ENCODE peak calls at places on chromosomes 2 and 18, in four cellular contexts. J, L, O and M are unnamed samples.

GRCh38 chr18:79378416-79379250 is 17.1 kb upstream of the NFATC1 start:
- DNase-seq in L (peak; percentile 54), O (peak; percentile 26), J (peak; percentile 80), M (no peak)

GRCh38 chr2:121736462-121737336 is at the start of gene NIFK:
- DNase-seq in J (peak; percentile 98), O (peak; percentile 89), L (peak; percentile 98), M (peak; percentile 99)

GRCh38 chr18:48641981-48642380 is 103.2 kb downstream of the CTIF start:
- DNase-seq in L (no peak), J (no peak), O (no peak), M (no peak)

GRCh38 chr18:38256366-38256765 is 690.8 kb upstream of the CELF4 start:
- DNase-seq in L (no peak), J (no peak), O (no peak), M (no peak)

GRCh38 chr2:15989559-15989958 is 49.2 kb downstream of the MYCN start:
- DNase-seq in J (no peak), L (no peak), O (no peak), M (no peak)

GRCh38 chr2:4353668-4354067 is 650.3 kb downstream of the DCDC2C start:
- DNase-seq in L (no peak), J (no peak), O (no peak), M (no peak)

GRCh38 chr2:101844055-101844635 is 146.6 kb downstream of the MAP4K4 start:
- DNase-seq in O (no peak), J (no peak), L (no peak), M (no peak)

GRCh38 chr2:219701847-219702634 is 74.6 kb downstream of the SLC4A3 start:
- DNase-seq in O (no peak), L (no peak), J (no peak), M (no peak)

GRCh38 chr2:8142456-8142855 is 539.4 kb upstream of the ID2 start:
- DNase-seq in O (no peak), L (no peak), J (no peak), M (no peak)

GRCh38 chr18:23936371-23936958 is 78.1 kb upstream of the TTC39C start:
- DNase-seq in O (no peak), L (no peak), J (no peak), M (no peak)

GRCh38 chr2:101205521-101205998 is 47.1 kb upstream of the CNOT11 start:
- DNase-seq in L (peak; percentile 30), O (no peak), J (no peak), M (peak; percentile 66)

DNA sequence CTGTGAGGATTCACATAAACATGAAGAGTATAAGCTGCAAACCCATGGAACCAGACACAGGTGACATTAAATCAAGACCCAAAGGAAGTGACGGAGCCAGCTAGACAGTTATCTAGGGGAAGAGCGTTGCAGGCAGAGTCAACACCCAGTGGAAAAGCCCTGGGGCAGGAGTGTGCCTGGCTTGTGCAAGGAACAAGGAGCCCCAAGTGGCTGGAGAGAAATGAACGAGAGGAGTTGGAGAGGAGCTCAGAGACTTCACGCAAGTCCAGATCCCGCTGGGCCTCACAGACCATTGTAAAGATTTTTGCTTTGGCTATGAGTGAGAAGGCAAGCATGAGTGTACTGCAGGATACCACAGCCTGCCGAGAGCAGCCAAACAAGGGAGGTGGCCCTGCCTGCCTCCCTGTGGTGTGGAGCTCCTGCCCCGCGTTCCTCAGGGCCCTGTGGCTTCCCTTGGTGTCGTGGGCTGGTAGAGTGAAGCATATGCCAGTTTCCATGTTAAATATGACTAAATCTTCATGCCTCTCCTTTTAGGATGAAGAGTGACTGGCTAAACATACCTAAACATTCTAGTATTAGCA is 88.2 kb downstream of the SP3 start:
- DNase-seq in L (no peak), O (no peak), J (no peak), M (no peak)
- TF ChIP-seq SPI1 in L (no peak), O (no peak), J (no peak), M (no peak)

GRCh38 chr18:32509121-32509520 is 38.4 kb upstream of the GAREM1 start:
- DNase-seq in L (no peak), J (no peak), O (no peak), M (no peak)
- TF ChIP-seq SPI1 in L (no peak), J (no peak), O (no peak), M (no peak)

GRCh38 chr2:182366625-182367024 is 60.2 kb downstream of the PDE1A start:
- DNase-seq in L (no peak), O (no peak), J (no peak), M (no peak)

GRCh38 chr2:182368996-182369395 is 57.8 kb downstream of the PDE1A start:
- DNase-seq in J (no peak), O (no peak), L (no peak), M (no peak)

GRCh38 chr2:182368446-182368845 is 58.4 kb downstream of the PDE1A start:
- DNase-seq in L (no peak), J (no peak), O (no peak), M (no peak)

GRCh38 chr2:182365855-182366254 is 61.0 kb downstream of the PDE1A start:
- DNase-seq in L (no peak), O (no peak), J (no peak), M (no peak)

DNA sequence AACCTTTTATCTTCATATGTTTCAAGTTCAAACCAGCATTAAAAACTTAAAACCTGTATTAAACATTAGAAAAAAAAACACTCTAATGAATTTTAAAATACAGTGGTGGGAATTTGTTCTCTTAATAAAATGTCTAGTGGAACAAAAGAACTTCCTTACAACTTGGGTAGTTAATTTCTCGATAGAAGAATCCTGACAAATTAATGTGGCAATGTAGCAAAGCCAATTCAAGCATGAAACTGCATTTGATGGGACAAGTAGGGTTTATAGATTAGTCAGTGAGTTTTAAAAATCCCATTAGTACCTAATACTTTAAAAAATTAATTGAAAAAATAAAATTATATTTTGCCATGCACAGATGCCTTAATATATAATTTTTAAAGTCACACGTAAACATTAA is 59.4 kb downstream of the PDE1A start:
- DNase-seq in O (no peak), J (no peak), L (no peak), M (no peak)
- TF ChIP-seq SPI1 in O (no peak), J (no peak), L (no peak), M (no peak)

GRCh38 chr2:155364766-155365165 is 666.3 kb downstream of the KCNJ3 start:
- DNase-seq in O (no peak), J (no peak), L (no peak), M (no peak)

GRCh38 chr2:155363349-155363888 is 664.9 kb downstream of the KCNJ3 start:
- DNase-seq in O (no peak), L (peak; percentile 53), J (no peak), M (no peak)

GRCh38 chr2:155372969-155373368 is 674.5 kb downstream of the KCNJ3 start:
- DNase-seq in O (no peak), J (no peak), L (no peak), M (no peak)

DNA sequence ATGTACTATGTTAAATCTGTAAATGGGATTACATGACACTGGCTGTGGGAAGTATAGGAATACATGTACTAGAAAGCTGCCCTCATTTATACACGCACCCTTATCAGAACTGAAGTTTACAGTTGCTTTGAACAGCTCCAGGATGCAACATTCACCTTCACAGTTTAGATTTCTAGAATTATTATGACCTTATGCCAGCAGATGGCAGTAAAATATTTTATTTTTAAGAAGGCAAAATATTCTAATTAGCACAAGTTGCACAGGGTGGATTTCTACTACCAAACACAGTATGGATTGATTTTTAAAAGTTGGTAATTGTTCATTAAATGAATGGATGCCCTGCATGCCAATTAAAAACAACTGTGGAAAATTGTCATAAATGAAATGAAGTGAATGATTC is 670.4 kb downstream of the KCNJ3 start:
- DNase-seq in O (no peak), J (no peak), L (no peak), M (no peak)
- TF ChIP-seq SPI1 in O (no peak), J (no peak), L (no peak), M (no peak)

GRCh38 chr2:108927936-108928659 is 60.9 kb downstream of the EDAR start:
- DNase-seq in J (peak; percentile 44), L (peak; percentile 57), O (no peak), M (peak; percentile 33)
- TF ChIP-seq SPI1 in J (no peak), L (no peak), O (no peak), M (no peak)

DNA sequence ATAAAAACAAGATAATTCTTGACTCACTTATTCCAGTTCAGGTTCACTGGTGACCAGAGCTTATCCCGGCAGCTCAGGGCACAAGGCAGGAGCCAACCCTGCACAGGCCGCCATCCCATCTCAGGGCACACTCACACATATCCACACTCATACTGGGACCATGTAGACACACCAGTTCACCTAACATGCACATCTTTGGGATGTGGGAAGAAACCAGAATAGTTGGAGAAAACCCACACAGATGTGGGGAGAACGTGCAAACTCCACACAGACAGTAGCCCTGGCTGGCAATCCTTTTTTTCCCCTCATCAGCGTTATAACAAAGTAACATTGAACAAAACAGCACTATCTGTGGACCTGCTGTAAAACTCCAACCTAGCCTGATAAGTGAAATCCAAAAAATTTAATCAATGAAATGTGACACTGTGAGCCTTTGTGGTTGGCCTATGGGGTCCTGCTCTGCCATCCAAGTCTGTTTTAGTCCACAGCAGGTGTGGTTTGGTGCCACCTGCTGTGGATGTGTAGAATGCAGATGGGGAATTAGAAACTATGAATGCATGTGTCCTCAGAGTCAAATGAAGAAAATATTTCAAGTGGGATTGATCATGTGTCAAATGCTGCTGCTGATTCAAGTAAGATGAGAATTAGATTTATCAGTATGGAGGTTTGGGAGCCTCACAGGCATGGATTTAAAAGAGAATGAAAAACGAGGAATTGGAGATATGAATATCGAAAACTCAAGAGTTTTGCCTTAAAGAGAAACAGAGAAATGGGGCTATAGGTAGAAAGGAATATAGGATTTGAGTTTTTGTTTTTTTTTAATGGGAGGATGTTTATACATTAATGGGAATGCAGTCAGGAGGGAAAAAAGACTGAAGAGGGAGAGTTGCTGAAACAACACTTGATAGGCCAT is 47.0 kb downstream of the UGP2 start:
- DNase-seq in O (peak; percentile 8), J (no peak), L (peak; percentile 52), M (peak; percentile 19)
- TF ChIP-seq SPI1 in O (no peak), J (no peak), L (no peak), M (no peak)

GRCh38 chr2:84799772-84800171 is 81.1 kb downstream of the TRABD2A start:
- DNase-seq in J (no peak), L (no peak), O (no peak), M (no peak)

GRCh38 chr2:84797271-84797670 is 83.6 kb downstream of the TRABD2A start:
- DNase-seq in O (no peak), J (no peak), L (no peak), M (no peak)

GRCh38 chr2:84800194-84800805 is 80.6 kb downstream of the TRABD2A start:
- DNase-seq in O (no peak), J (no peak), L (no peak), M (no peak)

GRCh38 chr2:84793641-84794040 is 87.2 kb downstream of the TRABD2A start:
- DNase-seq in O (no peak), L (no peak), J (no peak), M (no peak)

DNA sequence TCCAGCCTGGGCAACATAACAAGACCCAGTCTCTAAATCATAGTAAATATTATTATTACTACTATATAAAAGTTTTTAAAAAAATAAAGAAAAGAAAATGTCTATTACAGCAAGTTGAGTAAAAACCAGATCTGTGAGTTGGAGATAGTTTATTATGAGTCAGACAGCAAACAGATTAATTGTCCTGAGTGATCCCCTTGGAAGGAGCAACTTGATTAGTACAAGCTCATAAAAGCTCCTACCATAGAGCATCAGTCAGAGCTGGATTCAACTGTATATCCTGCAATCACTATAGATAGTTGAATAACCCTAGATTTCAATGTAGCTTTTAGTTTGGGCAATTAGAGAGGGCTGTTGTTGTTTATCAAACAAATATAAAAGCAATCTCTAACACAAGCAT is 84.1 kb downstream of the TRABD2A start:
- DNase-seq in J (no peak), L (no peak), O (no peak), M (no peak)
- TF ChIP-seq SPI1 in J (no peak), L (no peak), O (no peak), M (no peak)